ENCODE peak calls at places on chromosomes 6 and 20, in ten cellular contexts. P, W, N, J, B, G, I, K, X and Y are unnamed samples.

GRCh38 chr6:42300701-42301100 is 83.0 kb upstream of the MRPS10 start:
- DNase-seq in I (no peak), P (no peak), G (no peak), X (no peak), N (no peak), W (no peak), B (no peak), K (no peak), J (no peak), Y (no peak)

GRCh38 chr6:160005861-160006540 is 37.1 kb downstream of the IGF2R start:
- DNase-seq in P (no peak), G (peak), N (no peak), J (no peak), K (peak), I (no peak), W (no peak), X (no peak), B (no peak), Y (peak)

GRCh38 chr6:136563386-136564152 is 13.3 kb upstream of the MAP7 start:
- DNase-seq in X (no peak), K (no peak), B (no peak), W (no peak), I (no peak), N (no peak), G (no peak), J (no peak), P (no peak), Y (no peak)

GRCh38 chr6:37172991-37173572 is 3.1 kb downstream of the PIM1 start:
- DNase-seq in P (no peak), W (no peak), N (no peak), J (no peak), G (no peak), B (no peak), X (no peak), K (no peak), I (no peak), Y (no peak)

GRCh38 chr20:63133481-63134091 is 82.3 kb downstream of the YTHDF1 start:
- DNase-seq in X (peak), K (peak), P (no peak), B (no peak), I (no peak), N (no peak), G (no peak), W (no peak), J (no peak), Y (peak)

GRCh38 chr6:146950351-146950835 is 253.8 kb upstream of the STXBP5 start:
- DNase-seq in W (no peak), J (no peak), X (no peak), N (no peak), I (no peak), K (no peak), G (no peak), P (no peak), B (no peak), Y (no peak)

GRCh38 chr6:142694054-142694453 is 250.9 kb downstream of the HIVEP2 start:
- DNase-seq in N (no peak), I (no peak), W (no peak), P (no peak), J (no peak), X (no peak), G (no peak), K (no peak), B (no peak), Y (no peak)

GRCh38 chr6:118350881-118351430 is 197.1 kb upstream of the PLN start:
- DNase-seq in I (no peak), G (no peak), N (no peak), B (no peak), P (no peak), J (no peak), X (no peak), W (no peak), K (no peak), Y (no peak)

GRCh38 chr6:122079906-122080305 is 319.5 kb upstream of the HSF2 start:
- DNase-seq in P (no peak), I (no peak), G (no peak), J (no peak), N (no peak), X (no peak), B (no peak), K (no peak), W (no peak), Y (no peak)

GRCh38 chr20:18727032-18727508 is 86.5 kb upstream of the SCP2D1 start:
- DNase-seq in P (peak), X (no peak), I (no peak), J (no peak), N (peak), W (no peak), K (no peak), B (no peak), G (no peak), Y (no peak)

GRCh38 chr20:46010491-46011405 is 2.0 kb downstream of the MMP9 start:
- DNase-seq in K (no peak), J (no peak), X (peak), B (peak), W (no peak), N (no peak), G (no peak), I (no peak), P (no peak), Y (no peak)

GRCh38 chr6:112563368-112563767 is 216.2 kb downstream of the RFPL4B start:
- DNase-seq in P (no peak), K (peak), J (peak), W (no peak), N (no peak), I (no peak), B (no peak), G (peak), X (no peak), Y (no peak)

GRCh38 chr20:38515631-38516030 is 43.0 kb downstream of the RALGAPB start:
- DNase-seq in B (no peak), J (no peak), I (no peak), X (no peak), N (no peak), P (no peak), W (peak), K (no peak), G (no peak), Y (no peak)

GRCh38 chr6:52284131-52284459 is 447 bp downstream of the MCM3 start:
- DNase-seq in J (peak), G (peak), X (peak), N (peak), P (peak), W (peak), B (no peak), K (peak), I (no peak), Y (peak)

GRCh38 chr20:63441777-63442493 is 30.5 kb downstream of the KCNQ2 start:
- DNase-seq in W (peak), K (peak), X (peak), B (peak), G (peak), P (peak), J (peak), N (no peak), I (peak), Y (peak)

GRCh38 chr6:5072440-5072839 is 12.7 kb upstream of the PPP1R3G start:
- DNase-seq in G (no peak), J (no peak), W (no peak), X (peak), P (no peak), I (no peak), K (no peak), N (no peak), B (no peak), Y (no peak)

GRCh38 chr6:127554435-127555006 is 22.5 kb upstream of the C6orf58 start:
- DNase-seq in I (no peak), X (peak), W (peak), B (peak), G (peak), J (peak), P (peak), N (peak), K (peak), Y (peak)

GRCh38 chr6:79038061-79038460 is 40.0 kb downstream of the PHIP start:
- DNase-seq in I (no peak), K (no peak), N (no peak), B (no peak), G (no peak), X (no peak), P (no peak), W (no peak), J (no peak), Y (no peak)

GRCh38 chr6:166623318-166623717 is 3.7 kb downstream of the RPS6KA2 start:
- DNase-seq in J (no peak), W (no peak), P (no peak), I (no peak), B (no peak), G (no peak), N (no peak), X (no peak), K (no peak), Y (no peak)

GRCh38 chr20:308427-309038 is 11.2 kb downstream of the ZCCHC3 start:
- DNase-seq in B (no peak), G (no peak), W (no peak), J (peak), P (no peak), I (no peak), K (no peak), N (no peak), X (no peak), Y (no peak)